ENCODE peak calls at places on chromosome 21, in five cellular contexts. L is lung, X is heart right ventricle, Q is cardiac muscle cell, O is GM13977. J is an unnamed sample.

GRCh38 chr21:35128526-35128925 is 79.4 kb upstream of the RUNX1 start:
- DNase-seq in L (no peak), X (no peak), Q (no peak), O (no peak), J (no peak)

GRCh38 chr21:25370311-25370744 is 237.0 kb downstream of the MRPL39 start:
- DNase-seq in L (no peak), X (no peak), Q (peak; percentile 83), O (no peak), J (no peak)

GRCh38 chr21:42703936-42704335 is 50.5 kb downstream of the PDE9A start:
- DNase-seq in L (no peak), X (no peak), Q (no peak), O (no peak), J (no peak)

GRCh38 chr21:42530167-42530518 is 16.5 kb downstream of the SLC37A1 start:
- DNase-seq in L (no peak), X (no peak), Q (no peak), O (no peak), J (no peak)

GRCh38 chr21:43627527-43627926 is 31.8 kb downstream of the HSF2BP start:
- DNase-seq in L (no peak), X (no peak), Q (no peak), O (no peak), J (no peak)

GRCh38 chr21:25850126-25850831 is 115.5 kb downstream of the GABPA start:
- DNase-seq in L (no peak), X (no peak), Q (peak; percentile 34), O (no peak), J (no peak)

GRCh38 chr21:41425954-41426655 is at the start of gene MX1:
- DNase-seq in L (peak; percentile 75), X (peak; percentile 81), Q (peak; percentile 61), O (peak; percentile 91), J (peak; percentile 53)

GRCh38 chr21:44348861-44349260 is 4.6 kb upstream of the TRPM2 start:
- DNase-seq in L (no peak), X (no peak), Q (no peak), O (no peak), J (no peak)

GRCh38 chr21:33848252-33848953 is 67.2 kb downstream of the ATP5PO start:
- DNase-seq in L (no peak), X (no peak), Q (no peak), O (no peak), J (no peak)

GRCh38 chr21:17775431-17776126 is 43.6 kb downstream of the C21orf91 start:
- DNase-seq in L (no peak), X (no peak), Q (no peak), O (no peak), J (no peak)

GRCh38 chr21:24514081-24514733 is 1093.1 kb downstream of the MRPL39 start:
- DNase-seq in L (no peak), X (no peak), Q (no peak), O (no peak), J (no peak)

GRCh38 chr21:8988696-8989095 is 1532.7 kb upstream of the TPTE start:
- DNase-seq in L (no peak), X (no peak), Q (no peak), O (no peak), J (no peak)

GRCh38 chr21:32411366-32412161 is 942 bp upstream of the EVA1C start:
- DNase-seq in L (peak; percentile 87), X (peak; percentile 92), Q (peak; percentile 90), O (no peak), J (no peak)

GRCh38 chr21:23837564-23837963 is 1769.7 kb downstream of the MRPL39 start:
- DNase-seq in L (no peak), X (no peak), Q (no peak), O (no peak), J (no peak)

GRCh38 chr21:28018741-28019669 is 973.7 kb downstream of the LTN1 start:
- DNase-seq in L (no peak), X (no peak), Q (peak; percentile 12), O (no peak), J (no peak)

GRCh38 chr21:35179990-35180557 is 131.0 kb upstream of the RUNX1 start:
- DNase-seq in L (no peak), X (no peak), Q (peak; percentile 63), O (no peak), J (no peak)

GRCh38 chr21:26099610-26100219 is 70.9 kb downstream of the APP start:
- DNase-seq in L (no peak), X (no peak), Q (peak; percentile 77), O (no peak), J (no peak)

GRCh38 chr21:39511102-39511501 is 59.3 kb downstream of the SH3BGR start:
- DNase-seq in L (no peak), X (no peak), Q (no peak), O (no peak), J (no peak)